ENCODE peak calls at places on chromosomes 4 and X, in eight cellular contexts. I, L, E, J, G, M, H and W are unnamed samples.

GRCh38 chr4:172657112-172657511 is 511.5 kb upstream of the GALNT7 start:
- DNase-seq in L (no peak), M (no peak), H (no peak), E (no peak), G (no peak), I (no peak), J (no peak), W (no peak)

GRCh38 chrX:25079020-25079419 is 63.3 kb upstream of the ARX start:
- DNase-seq in H (no peak), E (no peak), G (no peak), I (no peak), L (no peak), J (no peak), M (no peak), W (no peak)

GRCh38 chr4:88937081-88937480 is 119.9 kb downstream of the FAM13A start:
- DNase-seq in L (no peak), M (peak), G (no peak), J (no peak), H (no peak), E (no peak), I (no peak), W (no peak)

GRCh38 chrX:131671714-131672113 is 127.8 kb downstream of the OR13H1 start:
- DNase-seq in G (no peak), L (no peak), H (no peak), M (no peak), E (peak), I (no peak), J (no peak), W (no peak)

GRCh38 chr4:84966382-84967291 is at the start of gene WDFY3:
- DNase-seq in J (no peak), I (no peak), H (peak), M (peak), G (peak), L (peak), E (peak), W (peak)

GRCh38 chr4:61374612-61374920 is 174.4 kb downstream of the ADGRL3 start:
- DNase-seq in L (no peak), H (no peak), E (peak), J (no peak), I (no peak), M (no peak), G (peak), W (no peak)

GRCh38 chrX:44946771-44947170 is 73.8 kb downstream of the KDM6A start:
- DNase-seq in J (no peak), E (no peak), M (no peak), I (no peak), H (no peak), G (no peak), L (no peak), W (no peak)

GRCh38 chrX:140389331-140389730 is 115.5 kb downstream of the SOX3 start:
- DNase-seq in L (no peak), I (no peak), E (no peak), H (no peak), M (peak), J (no peak), G (no peak), W (no peak)

GRCh38 chr4:5050520-5050955 is 742 bp upstream of the STK32B start:
- DNase-seq in L (peak), I (no peak), E (peak), G (peak), M (no peak), H (peak), J (no peak), W (peak)